ENCODE peak calls at places on chromosomes 3 and 15, in ten cellular contexts. C, T, S, Z, W, L, E, Q, D and J are unnamed samples. For H3K36me3, the result is how much of the 10 kb centered on the place peaks cover.

GRCh38 chr15:39920510-39921273 is 626 bp upstream of the GPR176 start:
- DNase-seq in C (peak), T (peak), S (peak), Z (peak), W (no peak), L (no peak), E (peak), Q (peak), D (peak), J (peak)

GRCh38 chr3:151866711-151867410 is 6.6 kb upstream of the SUCNR1 start:
- DNase-seq in C (no peak), T (no peak), S (peak), Z (peak), W (no peak), L (no peak), E (no peak), Q (no peak), D (no peak), J (no peak)

GRCh38 chr15:35713733-35714132 is 167.8 kb upstream of the DPH6 start:
- DNase-seq in C (no peak), T (no peak), S (no peak), Z (no peak), W (no peak), L (peak), E (no peak), Q (no peak), D (no peak), J (no peak)

GRCh38 chr15:66401130-66402021 is 14.7 kb downstream of the MAP2K1 start:
- DNase-seq in C (no peak), T (peak), S (no peak), Z (no peak), W (no peak), L (no peak), E (no peak), Q (peak), D (no peak), J (no peak)

GRCh38 chr3:18098960-18099587 is 326.1 kb downstream of the SATB1 start:
- DNase-seq in C (no peak), T (no peak), S (peak), Z (peak), W (peak), L (peak), E (no peak), Q (no peak), D (peak), J (no peak)

GRCh38 chr15:57534279-57534678 is 57.4 kb upstream of the MYZAP start:
- DNase-seq in C (no peak), T (no peak), S (no peak), Z (no peak), W (no peak), L (no peak), E (no peak), Q (no peak), D (no peak), J (no peak)

GRCh38 chr15:77440378-77440999 is 19.8 kb downstream of the HMG20A start:
- DNase-seq in C (no peak), T (no peak), S (peak), Z (peak), W (no peak), L (no peak), E (no peak), Q (peak), D (no peak), J (no peak)

GRCh38 chr15:20351448-20351961 is 190.1 kb downstream of the GOLGA6L6 start:
- DNase-seq in C (no peak), T (no peak), S (no peak), Z (no peak), W (no peak), L (no peak), E (peak), Q (no peak), D (no peak), J (no peak)

GRCh38 chr3:156377266-156377665 is 177.7 kb downstream of the SSR3 start:
- DNase-seq in C (no peak), T (no peak), S (no peak), Z (no peak), W (no peak), L (no peak), E (no peak), Q (no peak), D (no peak), J (no peak)

GRCh38 chr3:7401418-7401817 is 540.5 kb downstream of the GRM7 start:
- DNase-seq in C (no peak), T (no peak), S (no peak), Z (no peak), W (no peak), L (no peak), E (no peak), Q (no peak), D (no peak), J (no peak)

GRCh38 chr3:195911946-195912270 is 3.6 kb upstream of the TNK2 start:
- DNase-seq in C (no peak), T (no peak), S (no peak), Z (no peak), W (no peak), L (peak), E (no peak), Q (no peak), D (no peak), J (no peak)

GRCh38 chr3:193732391-193732790 is 139.4 kb downstream of the OPA1 start:
- DNase-seq in C (no peak), T (no peak), S (peak), Z (peak), W (peak), L (no peak), E (no peak), Q (no peak), D (no peak), J (no peak)

GRCh38 chr3:177190701-177191100 is 6.6 kb downstream of the TBL1XR1 start:
- DNase-seq in C (no peak), T (no peak), S (peak), Z (peak), W (peak), L (no peak), E (no peak), Q (no peak), D (no peak), J (no peak)

GRCh38 chr3:172467170-172467824 is 19.0 kb upstream of the GHSR start:
- DNase-seq in C (no peak), T (no peak), S (peak), Z (peak), W (no peak), L (no peak), E (no peak), Q (no peak), D (peak), J (no peak)

GRCh38 chr3:120678331-120678845 is 3.7 kb downstream of the HGD start:
- DNase-seq in C (peak), T (peak), S (peak), Z (peak), W (peak), L (no peak), E (peak), Q (no peak), D (peak), J (no peak)

GRCh38 chr3:48405343-48405881 is 24.5 kb downstream of the PLXNB1 start:
- DNase-seq in C (no peak), T (no peak), S (no peak), Z (no peak), W (no peak), L (no peak), E (peak), Q (no peak), D (no peak), J (no peak)

GRCh38 chr3:72888546-72889309 is 882 bp downstream of the GXYLT2 start:
- DNase-seq in C (peak), T (peak), S (peak), Z (peak), W (no peak), L (no peak), E (peak), Q (no peak), D (no peak), J (no peak)

GRCh38 chr3:108124337-108125150 is 33.7 kb upstream of the CD47 start:
- DNase-seq in C (peak), T (no peak), S (peak), Z (no peak), W (no peak), L (no peak), E (no peak), Q (peak), D (no peak), J (peak)

GRCh38 chr3:167837430-167837829 is 101.9 kb downstream of the SERPINI1 start:
- DNase-seq in C (no peak), T (no peak), S (peak), Z (peak), W (no peak), L (no peak), E (no peak), Q (no peak), D (no peak), J (no peak)

GRCh38 chr3:195906865-195907729 is 1.3 kb downstream of the TNK2 start:
- DNase-seq in C (peak), T (no peak), S (no peak), Z (peak), W (no peak), L (no peak), E (peak), Q (peak), D (peak), J (peak)

GRCh38 chr15:100346866-100347512 is 5.2 kb upstream of the ADAMTS17 start:
- DNase-seq in C (no peak), T (no peak), S (peak), Z (no peak), W (no peak), L (no peak), E (no peak), Q (no peak), D (no peak), J (no peak)

GRCh38 chr3:140842984-140843649 is 98.5 kb upstream of the SLC25A36 start:
- DNase-seq in C (no peak), T (no peak), S (no peak), Z (no peak), W (no peak), L (no peak), E (no peak), Q (peak), D (no peak), J (no peak)

GRCh38 chr15:91853968-91854943 is 748 bp downstream of the SLCO3A1 start:
- DNase-seq in C (peak), T (peak), S (peak), Z (no peak), W (no peak), L (no peak), E (peak), Q (no peak), D (peak), J (no peak)

GRCh38 chr3:136350132-136350531 is 100.0 kb downstream of the PCCB start:
- DNase-seq in C (peak), T (no peak), S (peak), Z (peak), W (peak), L (no peak), E (no peak), Q (no peak), D (no peak), J (no peak)

GRCh38 chr3:139113231-139113749 is 68.6 kb upstream of the PRR23C start:
- DNase-seq in C (no peak), T (no peak), S (no peak), Z (no peak), W (no peak), L (no peak), E (no peak), Q (no peak), D (no peak), J (peak)
- H3K36me3 ChIP-seq in C (under half), T (under half), S (under half), Z (under half), W (under half), L (under half), E (under half), Q (under half), D (under half), J (under half)

DNA sequence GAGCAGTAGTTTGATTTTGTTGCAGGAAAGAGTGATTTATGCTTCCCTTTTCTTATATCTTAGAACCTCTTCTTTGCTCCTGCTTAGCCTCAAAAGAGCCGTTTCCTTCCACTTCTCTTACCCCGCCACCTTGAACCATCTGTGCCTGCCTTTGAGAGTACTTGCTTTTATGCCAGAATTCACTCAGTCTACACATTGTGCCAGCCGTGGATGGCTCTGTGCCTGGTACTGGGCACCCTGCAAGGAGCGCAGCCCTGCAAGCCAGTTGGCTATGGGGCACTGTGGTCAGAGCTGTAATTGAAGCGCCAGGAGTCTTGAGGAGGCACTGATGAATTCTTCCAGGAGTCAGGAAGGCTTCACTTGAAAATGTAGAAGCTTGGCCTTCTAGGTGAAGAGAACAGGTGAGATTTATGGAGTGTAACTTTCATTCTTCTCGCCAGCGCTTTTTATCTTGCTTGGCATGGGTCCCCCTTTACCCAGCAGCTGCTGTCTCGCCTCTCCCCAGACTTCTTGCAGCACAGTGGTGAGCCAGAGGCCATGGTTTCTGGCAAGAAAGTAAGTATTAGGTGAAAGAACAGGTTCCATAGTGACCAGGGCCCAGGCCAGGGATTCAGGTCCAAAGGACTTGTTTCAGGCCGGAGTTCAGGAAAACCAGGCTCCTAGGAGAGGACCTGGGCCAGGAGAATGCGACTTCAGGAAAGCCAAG is 4.9 kb downstream of the TMED3 start:
- DNase-seq in C (no peak), T (no peak), S (no peak), Z (no peak), W (no peak), L (no peak), E (peak), Q (no peak), D (no peak), J (no peak)
- H3K36me3 ChIP-seq in C (under half), T (under half), S (under half), Z (half or more), W (under half), L (under half), E (under half), Q (under half), D (half or more), J (under half)

GRCh38 chr15:42411884-42412283 is 52.6 kb downstream of the CAPN3 start:
- DNase-seq in C (no peak), T (no peak), S (no peak), Z (no peak), W (no peak), L (no peak), E (no peak), Q (no peak), D (no peak), J (no peak)
- H3K36me3 ChIP-seq in C (under half), T (under half), S (under half), Z (half or more), W (under half), L (under half), E (under half), Q (under half), D (under half), J (under half)

GRCh38 chr3:101861212-101861977 is 12.1 kb downstream of the NFKBIZ start:
- DNase-seq in C (no peak), T (no peak), S (no peak), Z (peak), W (no peak), L (no peak), E (no peak), Q (peak), D (no peak), J (no peak)

GRCh38 chr3:101858464-101858863 is 9.2 kb downstream of the NFKBIZ start:
- DNase-seq in C (no peak), T (no peak), S (no peak), Z (peak), W (no peak), L (no peak), E (no peak), Q (no peak), D (no peak), J (no peak)

GRCh38 chr3:101862453-101863165 is 13.3 kb downstream of the NFKBIZ start:
- DNase-seq in C (no peak), T (no peak), S (no peak), Z (peak), W (no peak), L (no peak), E (no peak), Q (no peak), D (no peak), J (no peak)

GRCh38 chr3:101859882-101860281 is 10.6 kb downstream of the NFKBIZ start:
- DNase-seq in C (no peak), T (no peak), S (no peak), Z (peak), W (no peak), L (no peak), E (no peak), Q (no peak), D (no peak), J (no peak)

GRCh38 chr3:101861978-101862421 is 12.7 kb downstream of the NFKBIZ start:
- DNase-seq in C (no peak), T (no peak), S (no peak), Z (peak), W (no peak), L (no peak), E (no peak), Q (no peak), D (no peak), J (no peak)
- H3K36me3 ChIP-seq in C (under half), T (under half), S (under half), Z (under half), W (under half), L (under half), E (under half), Q (under half), D (under half), J (under half)